ENCODE peak calls at places on chromosome 14, in six cellular contexts. L is NCI-H446, J is hippocampal formation, V is NCI-H1105 treated with DMSO at 0.1 percent for 48 hours, E is GM20000, W is NCI-H2081. Y is an unnamed sample.

GRCh38 chr14:104372390-104373054 is 207.0 kb upstream of the C14orf180 start:
- DNase-seq in L (no peak), J (no peak), V (no peak), E (no peak), W (no peak), Y (no peak)

GRCh38 chr14:24690492-24690891 is 56.5 kb upstream of the GZMB start:
- DNase-seq in L (no peak), J (no peak), V (no peak), E (no peak), W (no peak), Y (no peak)

GRCh38 chr14:26870722-26871121 is 272.9 kb upstream of the NOVA1 start:
- DNase-seq in L (peak), J (no peak), V (no peak), E (no peak), W (peak), Y (no peak)

GRCh38 chr14:72828604-72829003 is 65.3 kb downstream of the DPF3 start:
- DNase-seq in L (no peak), J (no peak), V (no peak), E (no peak), W (no peak), Y (no peak)

GRCh38 chr14:105061428-105062047 is 3.7 kb downstream of the GPR132 start:
- DNase-seq in L (no peak), J (no peak), V (no peak), E (peak), W (no peak), Y (no peak)

GRCh38 chr14:75440733-75441474 is 13.1 kb downstream of the JDP2 start:
- DNase-seq in L (no peak), J (no peak), V (no peak), E (no peak), W (no peak), Y (peak)

GRCh38 chr14:100761481-100761880 is 34.8 kb downstream of the DLK1 start:
- DNase-seq in L (no peak), J (no peak), V (peak), E (no peak), W (no peak), Y (peak)

GRCh38 chr14:96567289-96567899 is 65.2 kb downstream of the PAPOLA start:
- DNase-seq in L (peak), J (peak), V (peak), E (no peak), W (no peak), Y (peak)

GRCh38 chr14:98189521-98189920 is 1082.5 kb downstream of the BCL11B start:
- DNase-seq in L (no peak), J (no peak), V (no peak), E (no peak), W (no peak), Y (no peak)

GRCh38 chr14:95515523-95516517 is 630 bp downstream of the SYNE3 start:
- DNase-seq in L (no peak), J (no peak), V (peak), E (peak), W (peak), Y (peak)

GRCh38 chr14:51028851-51029754 is 65.8 kb downstream of the TRIM9 start:
- DNase-seq in L (no peak), J (no peak), V (no peak), E (no peak), W (no peak), Y (no peak)

GRCh38 chr14:58332514-58332913 is 34.2 kb downstream of the ARID4A start:
- DNase-seq in L (no peak), J (no peak), V (peak), E (no peak), W (no peak), Y (no peak)

GRCh38 chr14:31244626-31245025 is 37.0 kb upstream of the HECTD1 start:
- DNase-seq in L (no peak), J (no peak), V (no peak), E (no peak), W (no peak), Y (no peak)

GRCh38 chr14:68952544-68953535 is 26.3 kb downstream of the ACTN1 start:
- DNase-seq in L (peak), J (no peak), V (no peak), E (no peak), W (no peak), Y (peak)

GRCh38 chr14:73059326-73059725 is 992 bp downstream of the RBM25 start:
- DNase-seq in L (no peak), J (no peak), V (peak), E (no peak), W (no peak), Y (peak)

GRCh38 chr14:104093366-104094055 is 8.0 kb downstream of the ASPG start:
- DNase-seq in L (no peak), J (no peak), V (no peak), E (no peak), W (no peak), Y (no peak)

GRCh38 chr14:76953196-76953945 is 75.1 kb downstream of the IRF2BPL start:
- DNase-seq in L (no peak), J (no peak), V (no peak), E (peak), W (no peak), Y (peak)

GRCh38 chr14:92473261-92473946 is 40.2 kb upstream of the RIN3 start:
- DNase-seq in L (no peak), J (no peak), V (no peak), E (no peak), W (no peak), Y (peak)

GRCh38 chr14:80426686-80427085 is 215.4 kb upstream of the DIO2 start:
- DNase-seq in L (no peak), J (no peak), V (no peak), E (no peak), W (no peak), Y (no peak)

GRCh38 chr14:61601923-61602732 is 93.2 kb upstream of the HIF1A start:
- DNase-seq in L (no peak), J (no peak), V (no peak), E (no peak), W (no peak), Y (no peak)

GRCh38 chr14:36971263-36971855 is 201.0 kb downstream of the SLC25A21 start:
- DNase-seq in L (no peak), J (no peak), V (no peak), E (no peak), W (no peak), Y (no peak)

GRCh38 chr14:80930836-80931389 is 10.6 kb downstream of the CEP128 start:
- DNase-seq in L (no peak), J (no peak), V (no peak), E (peak), W (no peak), Y (peak)

GRCh38 chr14:85531141-85531593 is 1.2 kb downstream of the FLRT2 start:
- DNase-seq in L (no peak), J (no peak), V (no peak), E (no peak), W (no peak), Y (peak)

GRCh38 chr14:94342334-94342934 is 19.3 kb upstream of the SERPINA6 start:
- DNase-seq in L (peak), J (no peak), V (peak), E (no peak), W (no peak), Y (peak)

GRCh38 chr14:63614964-63615363 is 26.7 kb downstream of the WDR89 start:
- DNase-seq in L (peak), J (peak), V (no peak), E (no peak), W (no peak), Y (peak)

GRCh38 chr14:103404032-103404918 is 19.1 kb downstream of the MARK3 start:
- DNase-seq in L (no peak), J (no peak), V (no peak), E (no peak), W (no peak), Y (peak)